ENCODE peak calls at places on chromosomes 6 and 20, in six cellular contexts. Q is body of pancreas, N is OCI-LY7, U is ovary, R is heart right ventricle, V is Peyer's patch. M is an unnamed sample.

GRCh38 chr20:61510778-61511330 is 258.8 kb downstream of the CDH4 start:
- DNase-seq in U (no peak), Q (no peak), R (no peak), V (no peak), N (no peak), M (no peak)

GRCh38 chr6:2579241-2579761 is 171.4 kb downstream of the MYLK4 start:
- DNase-seq in U (no peak), N (no peak), R (no peak), V (no peak), Q (no peak), M (peak; percentile 21)

GRCh38 chr20:4119854-4120209 is 104.5 kb upstream of the RNF24 start:
- DNase-seq in N (no peak), Q (no peak), U (no peak), V (no peak), R (no peak), M (no peak)

GRCh38 chr6:158026054-158026900 is 44.6 kb downstream of the SYNJ2 start:
- DNase-seq in Q (peak; percentile 84), R (peak; percentile 81), V (peak; percentile 68), N (peak; percentile 28), U (peak; percentile 86), M (peak; percentile 80)

GRCh38 chr20:1345756-1346093 is 16.8 kb upstream of the SDCBP2 start:
- DNase-seq in V (no peak), Q (no peak), U (no peak), N (no peak), R (no peak), M (no peak)

GRCh38 chr6:62129127-62129526 is 156.9 kb downstream of the KHDRBS2 start:
- DNase-seq in Q (no peak), N (no peak), U (no peak), R (no peak), V (no peak), M (no peak)

GRCh38 chr6:134546962-134547645 is 229.2 kb upstream of the SGK1 start:
- DNase-seq in V (no peak), N (no peak), U (no peak), Q (no peak), R (no peak), M (no peak)

GRCh38 chr6:1513206-1513605 is 96.5 kb upstream of the FOXC1 start:
- DNase-seq in Q (no peak), V (no peak), N (no peak), R (no peak), U (no peak), M (no peak)

GRCh38 chr6:24902782-24903181 is 33.0 kb downstream of the RIPOR2 start:
- DNase-seq in U (no peak), N (no peak), Q (no peak), V (no peak), R (no peak), M (no peak)

GRCh38 chr6:113018351-113019151 is 671.4 kb downstream of the RFPL4B start:
- DNase-seq in R (no peak), U (no peak), Q (peak; percentile 6), N (no peak), V (no peak), M (no peak)

GRCh38 chr6:39753745-39754084 is 28.5 kb upstream of the KIF6 start:
- DNase-seq in V (no peak), U (peak; percentile 58), R (no peak), N (no peak), Q (no peak), M (no peak)

GRCh38 chr6:57306273-57306672 is 11.2 kb upstream of the PRIM2 start:
- DNase-seq in R (no peak), U (no peak), N (no peak), V (no peak), Q (no peak), M (no peak)

GRCh38 chr6:155472886-155473285 is 17.2 kb upstream of the NOX3 start:
- DNase-seq in R (no peak), N (no peak), Q (no peak), V (no peak), U (no peak), M (no peak)

GRCh38 chr6:47283993-47284392 is 25.7 kb downstream of the TNFRSF21 start:
- DNase-seq in U (no peak), Q (no peak), N (no peak), V (no peak), R (no peak), M (no peak)

GRCh38 chr20:61558726-61559125 is 306.7 kb downstream of the CDH4 start:
- DNase-seq in Q (no peak), V (no peak), R (no peak), N (no peak), U (no peak), M (no peak)

GRCh38 chr6:164897523-164898094 is 411.8 kb downstream of the C6orf118 start:
- DNase-seq in R (no peak), V (no peak), U (no peak), N (peak; percentile 1), Q (no peak), M (no peak)

GRCh38 chr6:12485837-12486236 is 195.7 kb downstream of the EDN1 start:
- DNase-seq in R (no peak), V (no peak), U (no peak), N (no peak), Q (no peak), M (no peak)

GRCh38 chr6:12484519-12484918 is 194.4 kb downstream of the EDN1 start:
- DNase-seq in Q (no peak), V (no peak), N (no peak), U (no peak), R (no peak), M (no peak)

GRCh38 chr6:12483712-12484111 is 193.6 kb downstream of the EDN1 start:
- DNase-seq in U (no peak), N (peak; percentile 6), R (no peak), V (no peak), Q (peak; percentile 10), M (no peak)

GRCh38 chr6:12482386-12482785 is 192.2 kb downstream of the EDN1 start:
- DNase-seq in Q (no peak), V (no peak), R (no peak), N (no peak), U (no peak), M (no peak)

DNA sequence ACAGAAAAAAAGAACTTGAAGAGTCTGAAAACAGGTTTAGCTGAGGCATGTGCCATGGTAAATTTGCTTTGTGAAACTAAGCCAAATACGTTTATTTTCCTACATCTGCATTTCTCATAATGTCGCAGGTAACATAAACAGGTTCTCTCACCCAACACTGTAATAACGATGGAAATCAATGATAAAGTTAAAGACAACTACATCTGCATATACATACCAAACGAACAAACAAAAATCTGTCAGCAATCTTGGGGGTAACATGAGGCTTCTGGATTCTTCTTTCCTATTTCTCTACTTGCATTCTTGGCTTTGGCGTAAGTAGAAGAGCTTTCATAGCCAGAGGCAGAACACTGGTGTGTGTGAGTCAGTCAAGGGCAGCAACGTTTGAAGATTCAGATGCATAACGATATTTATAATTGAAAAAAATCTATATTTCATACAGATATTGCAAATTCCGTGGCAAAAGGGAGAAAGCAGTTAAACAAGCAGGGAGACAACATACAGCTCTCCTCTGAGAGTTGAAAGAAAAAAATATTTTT is 195.1 kb downstream of the EDN1 start:
- DNase-seq in N (no peak), V (no peak), Q (no peak), R (no peak), U (no peak), M (no peak)
- H3K27ac ChIP-seq in N (no peak overlapping the region), V (no peak overlapping the region), Q (no peak overlapping the region), R (no peak overlapping the region), U (no peak overlapping the region), M (no peak overlapping the region)

GRCh38 chr6:150255840-150256239 is 113.0 kb upstream of the IYD start:
- DNase-seq in Q (no peak), R (no peak), U (no peak), V (no peak), N (no peak), M (no peak)

GRCh38 chr6:150261997-150262396 is 106.8 kb upstream of the IYD start:
- DNase-seq in U (no peak), V (no peak), Q (no peak), N (no peak), R (no peak), M (no peak)

GRCh38 chr6:150260931-150261330 is 107.9 kb upstream of the IYD start:
- DNase-seq in V (no peak), U (no peak), Q (no peak), N (no peak), R (no peak), M (no peak)

GRCh38 chr6:150256618-150257272 is 112.1 kb upstream of the IYD start:
- DNase-seq in U (no peak), R (no peak), V (no peak), N (no peak), Q (no peak), M (no peak)

DNA sequence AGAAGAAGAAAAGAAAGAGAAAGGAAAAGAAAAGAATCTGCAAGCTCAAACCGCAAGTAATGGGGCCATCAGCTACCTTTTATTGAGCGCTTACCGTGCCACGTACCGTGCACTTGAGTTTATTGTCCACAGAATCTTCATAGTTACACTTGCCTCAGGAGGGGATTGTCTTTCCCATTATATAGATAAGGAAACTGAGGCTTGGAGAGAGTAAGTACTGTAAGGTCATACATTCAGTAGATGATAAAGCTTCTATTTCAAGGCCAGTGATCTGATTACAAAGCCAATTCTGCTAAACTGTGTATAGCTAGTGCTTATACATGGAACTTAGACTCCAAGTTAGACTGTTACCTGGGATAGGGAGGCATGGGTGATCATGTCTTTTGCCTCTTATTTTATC is 110.4 kb upstream of the IYD start:
- DNase-seq in U (no peak), R (no peak), Q (no peak), N (no peak), V (no peak), M (no peak)
- TF ChIP-seq CTCF in U (no peak), R (no peak), Q (no peak), N (no peak), V (no peak), M (no peak)

GRCh38 chr6:15994814-15995459 is 133.9 kb upstream of the MYLIP start:
- DNase-seq in N (no peak), V (no peak), U (no peak), Q (no peak), R (no peak), M (no peak)
- H3K27ac ChIP-seq in N (no peak overlapping the region), V (no peak overlapping the region), U (no peak overlapping the region), Q (no peak overlapping the region), R (peak overlapping the region; percentile 18), M (peak overlapping the region; percentile 55)

DNA sequence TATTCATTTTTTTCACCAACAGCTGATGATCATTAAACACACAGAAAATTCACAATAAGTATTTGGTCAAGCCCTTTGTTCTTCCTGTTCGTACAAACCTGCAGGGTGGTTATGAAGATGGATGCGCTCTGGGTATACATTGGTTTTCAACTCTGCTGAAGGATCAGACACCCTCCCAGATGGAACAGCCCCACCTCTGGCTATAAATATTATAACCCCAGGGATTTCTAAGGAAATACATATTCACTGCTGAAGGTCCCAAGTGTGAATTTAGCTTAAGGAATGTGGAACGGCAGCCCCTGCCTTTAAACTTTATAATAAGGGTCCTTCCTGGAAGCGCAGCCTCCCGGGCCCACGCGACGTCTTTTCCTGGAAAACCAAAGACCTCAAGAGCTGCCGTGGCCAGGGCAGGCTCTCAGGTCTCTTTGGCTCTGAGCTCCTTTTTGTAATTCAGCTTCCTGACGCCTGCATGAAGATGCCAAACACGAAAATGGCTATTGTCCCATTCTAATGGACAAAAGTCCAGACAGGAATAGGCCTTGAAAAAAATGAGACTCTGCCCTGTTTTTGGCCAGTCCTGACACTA is 172.4 kb upstream of the SSTR4 start:
- DNase-seq in N (no peak), Q (no peak), U (no peak), R (peak; percentile 42), V (no peak), M (peak; percentile 37)
- TF ChIP-seq CTCF in N (no peak), Q (no peak), U (no peak), R (no peak), V (no peak), M (peak; percentile 42)